ENCODE peak calls at places on chromosomes 2 and 18, in six cellular contexts. C, S, D, G, T and A are unnamed samples.

GRCh38 chr2:217905395-217905794 is 97.4 kb downstream of the TNS1 start:
- DNase-seq in S (peak), G (no peak), T (no peak), C (no peak), D (no peak), A (no peak)

GRCh38 chr2:189412330-189412953 is 28.8 kb upstream of the WDR75 start:
- DNase-seq in G (peak), D (peak), C (peak), T (peak), S (no peak), A (peak)

GRCh38 chr2:172288603-172289002 is 138.8 kb upstream of the ITGA6 start:
- DNase-seq in D (no peak), T (no peak), S (no peak), C (peak), G (no peak), A (peak)

GRCh38 chr2:160551259-160551658 is 57.7 kb upstream of the RBMS1 start:
- DNase-seq in C (no peak), G (no peak), D (no peak), T (no peak), S (no peak), A (no peak)

GRCh38 chr18:63363951-63364350 is 3.1 kb downstream of the KDSR start:
- DNase-seq in T (no peak), G (no peak), D (no peak), C (peak), S (no peak), A (peak)

GRCh38 chr2:9805435-9806297 is 37.6 kb upstream of the TAF1B start:
- DNase-seq in T (no peak), D (no peak), S (no peak), C (no peak), G (no peak), A (no peak)

GRCh38 chr2:128512664-128513415 is 194.2 kb upstream of the HS6ST1 start:
- DNase-seq in D (no peak), C (no peak), G (no peak), S (no peak), T (no peak), A (no peak)

GRCh38 chr2:152613235-152613634 is 104.0 kb downstream of the PRPF40A start:
- DNase-seq in D (no peak), S (no peak), G (no peak), T (no peak), C (no peak), A (no peak)

GRCh38 chr2:227439214-227439613 is 32.7 kb upstream of the AGFG1 start:
- DNase-seq in D (no peak), C (no peak), S (no peak), T (no peak), G (no peak), A (no peak)